ENCODE peak calls at places on chromosome 5, in five cellular contexts. E is astrocyte, F is endothelial cell of umbilical vein, R is mesenchymal stem cell, A is GM23248. K is an unnamed sample.

GRCh38 chr5:108148715-108149139 is 233.2 kb downstream of the FBXL17 start:
- DNase-seq in E (peak; percentile 3), F (peak; percentile 49), R (peak; percentile 44), A (peak; percentile 65), K (peak; percentile 65)

GRCh38 chr5:180799194-180799593 is 3.4 kb downstream of the MGAT1 start:
- DNase-seq in E (no peak), F (no peak), R (no peak), A (no peak), K (no peak)

GRCh38 chr5:1035421-1036405 is 27.1 kb downstream of the NKD2 start:
- DNase-seq in E (no peak), F (no peak), R (no peak), A (no peak), K (no peak)

GRCh38 chr5:179794575-179794974 is 789 bp downstream of the LTC4S start:
- DNase-seq in E (no peak), F (no peak), R (no peak), A (no peak), K (no peak)

GRCh38 chr5:32935292-32935691 is 224.2 kb downstream of the NPR3 start:
- DNase-seq in E (no peak), F (no peak), R (no peak), A (peak; percentile 17), K (peak; percentile 27)

GRCh38 chr5:7576023-7576715 is 180.2 kb downstream of the ADCY2 start:
- DNase-seq in E (no peak), F (no peak), R (no peak), A (no peak), K (no peak)

GRCh38 chr5:39399135-39400036 is 25.4 kb downstream of the DAB2 start:
- DNase-seq in E (peak; percentile 98), F (peak; percentile 76), R (peak; percentile 98), A (peak; percentile 98), K (peak; percentile 98)

GRCh38 chr5:74376187-74376586 is 264.3 kb downstream of the ENC1 start:
- DNase-seq in E (no peak), F (no peak), R (no peak), A (no peak), K (no peak)

GRCh38 chr5:149166128-149166527 is 24.8 kb downstream of the ABLIM3 start:
- DNase-seq in E (peak; percentile 79), F (no peak), R (peak; percentile 32), A (peak; percentile 88), K (no peak)

GRCh38 chr5:168979140-168979539 is 321.8 kb downstream of the SLIT3 start:
- DNase-seq in E (no peak), F (no peak), R (no peak), A (no peak), K (peak; percentile 42)

GRCh38 chr5:35822541-35822940 is 34.1 kb upstream of the IL7R start:
- DNase-seq in E (no peak), F (no peak), R (no peak), A (no peak), K (no peak)

GRCh38 chr5:33136785-33137184 is 304.0 kb upstream of the TARS1 start:
- DNase-seq in E (no peak), F (no peak), R (no peak), A (no peak), K (no peak)

GRCh38 chr5:131541071-131541470 is 94.0 kb downstream of the RAPGEF6 start:
- DNase-seq in E (no peak), F (no peak), R (no peak), A (peak; percentile 13), K (no peak)

GRCh38 chr5:142900926-142901325 is 130.7 kb downstream of the ARHGAP26 start:
- DNase-seq in E (peak; percentile 95), F (no peak), R (peak; percentile 72), A (peak; percentile 52), K (peak; percentile 87)

GRCh38 chr5:149466457-149466972 is 84.7 kb downstream of the CSNK1A1 start:
- DNase-seq in E (peak; percentile 84), F (no peak), R (peak; percentile 94), A (peak; percentile 95), K (no peak)

GRCh38 chr5:102731704-102732103 is 23.4 kb upstream of the PAM start:
- DNase-seq in E (no peak), F (no peak), R (no peak), A (no peak), K (no peak)

GRCh38 chr5:17157916-17158529 is 59.4 kb upstream of the BASP1 start:
- DNase-seq in E (peak; percentile 98), F (peak; percentile 69), R (peak; percentile 96), A (peak; percentile 98), K (peak; percentile 91)

GRCh38 chr5:111734013-111734412 is 23.0 kb downstream of the NREP start:
- DNase-seq in E (peak; percentile 91), F (no peak), R (peak; percentile 85), A (peak; percentile 76), K (peak; percentile 69)

GRCh38 chr5:150710165-150710564 is 9.3 kb upstream of the RBM22 start:
- DNase-seq in E (no peak), F (peak; percentile 36), R (peak; percentile 22), A (peak; percentile 30), K (peak; percentile 5)

GRCh38 chr5:157740211-157740610 is 3.3 kb upstream of the LSM11 start:
- DNase-seq in E (no peak), F (no peak), R (peak; percentile 16), A (peak; percentile 36), K (peak; percentile 38)

GRCh38 chr5:154236-154635 is 37.1 kb upstream of the LRRC14B start:
- DNase-seq in E (no peak), F (peak; percentile 38), R (no peak), A (peak; percentile 19), K (no peak)

GRCh38 chr5:161311965-161312364 is 234.6 kb downstream of the GABRB2 start:
- DNase-seq in E (no peak), F (no peak), R (no peak), A (no peak), K (no peak)

GRCh38 chr5:177447611-177448243 is 1.1 kb downstream of the PRR7 start:
- DNase-seq in E (peak; percentile 60), F (peak; percentile 67), R (peak; percentile 74), A (peak; percentile 83), K (peak; percentile 68)

GRCh38 chr5:170432669-170433068 is 43.5 kb upstream of the KCNMB1 start:
- DNase-seq in E (no peak), F (no peak), R (no peak), A (no peak), K (no peak)

GRCh38 chr5:168965638-168966037 is 335.3 kb downstream of the SLIT3 start:
- DNase-seq in E (no peak), F (no peak), R (no peak), A (no peak), K (no peak)

GRCh38 chr5:159698322-159698721 is 218.0 kb upstream of the ADRA1B start:
- DNase-seq in E (no peak), F (no peak), R (no peak), A (no peak), K (no peak)

GRCh38 chr5:75168026-75168750 is 68.5 kb downstream of the ANKRD31 start:
- DNase-seq in E (no peak), F (no peak), R (no peak), A (no peak), K (no peak)

GRCh38 chr5:154663424-154663823 is 91.8 kb upstream of the LARP1 start:
- DNase-seq in E (no peak), F (no peak), R (no peak), A (no peak), K (no peak)

GRCh38 chr5:105133087-105133486 is 1570.5 kb upstream of the NUDT12 start:
- DNase-seq in E (no peak), F (no peak), R (no peak), A (no peak), K (no peak)

GRCh38 chr5:10304932-10305331 is 2.8 kb downstream of the CMBL start:
- DNase-seq in E (no peak), F (no peak), R (no peak), A (no peak), K (no peak)
- H3K9ac ChIP-seq in E (no peak overlapping the region), F (no peak overlapping the region), R (no peak overlapping the region), A (no peak overlapping the region), K (no peak overlapping the region)

DNA sequence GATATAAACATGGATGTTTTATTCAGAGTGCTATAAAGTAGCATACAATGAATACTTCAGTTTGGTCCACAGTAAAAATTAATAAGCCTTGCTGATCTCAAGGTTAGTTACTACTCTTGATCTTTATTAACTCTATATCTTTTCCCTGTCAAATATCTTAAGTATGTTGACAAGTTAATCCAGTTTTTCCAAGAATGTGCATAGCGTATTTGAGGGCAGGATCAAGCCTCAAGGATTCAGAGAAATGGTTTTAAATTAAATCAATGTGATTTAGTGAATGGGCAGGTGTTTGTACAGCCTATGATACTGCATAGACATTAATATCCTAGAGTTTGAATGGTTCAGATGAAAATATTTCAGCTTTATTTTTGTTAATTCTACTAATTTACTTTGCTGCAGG is 20.7 kb downstream of the MATR3 start:
- DNase-seq in E (no peak), F (no peak), R (no peak), A (no peak), K (no peak)
- H3K36me3 ChIP-seq in E (peaks cover 26% of the 10 kb centered on the region), F (peaks cover 31% of the 10 kb centered on the region), R (peaks cover 20% of the 10 kb centered on the region), A (peaks cover 34% of the 10 kb centered on the region), K (peaks cover 50% of the 10 kb centered on the region)

DNA sequence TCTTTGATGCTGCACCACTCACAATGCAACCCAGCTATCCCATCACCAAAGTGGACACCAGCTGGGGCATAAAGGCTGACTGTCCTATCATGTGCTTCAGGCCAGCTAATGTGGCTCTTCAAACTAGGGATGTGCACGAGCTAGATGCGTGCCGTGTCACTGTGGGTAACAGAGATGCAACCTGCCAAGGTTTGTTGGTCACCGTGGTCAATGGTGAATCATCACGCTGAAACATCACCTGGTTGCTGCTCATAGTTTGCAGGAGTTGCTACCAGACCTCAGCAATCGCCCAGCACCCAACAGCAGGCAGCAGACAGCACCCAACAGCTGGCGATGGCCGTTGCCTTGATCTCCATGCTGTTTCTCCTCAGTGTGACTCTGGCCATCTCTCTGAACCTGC is 2.1 kb upstream of the PCDHGA1 start:
- DNase-seq in E (no peak), F (no peak), R (no peak), A (no peak), K (no peak)
- H3K9me3 ChIP-seq in E (peaks cover 25% of the 10 kb centered on the region), F (no peaks in the 10 kb centered on the region), R (peaks cover 29% of the 10 kb centered on the region), A (no peaks in the 10 kb centered on the region), K (peaks cover 17% of the 10 kb centered on the region)

GRCh38 chr5:62093411-62093810 is 212.6 kb upstream of the KIF2A start:
- DNase-seq in E (no peak), F (no peak), R (no peak), A (no peak), K (no peak)
- H3K9ac ChIP-seq in E (no peak overlapping the region), F (no peak overlapping the region), R (peak overlapping the region; percentile 74), A (peak overlapping the region; percentile 10), K (peak overlapping the region; percentile 35)

DNA sequence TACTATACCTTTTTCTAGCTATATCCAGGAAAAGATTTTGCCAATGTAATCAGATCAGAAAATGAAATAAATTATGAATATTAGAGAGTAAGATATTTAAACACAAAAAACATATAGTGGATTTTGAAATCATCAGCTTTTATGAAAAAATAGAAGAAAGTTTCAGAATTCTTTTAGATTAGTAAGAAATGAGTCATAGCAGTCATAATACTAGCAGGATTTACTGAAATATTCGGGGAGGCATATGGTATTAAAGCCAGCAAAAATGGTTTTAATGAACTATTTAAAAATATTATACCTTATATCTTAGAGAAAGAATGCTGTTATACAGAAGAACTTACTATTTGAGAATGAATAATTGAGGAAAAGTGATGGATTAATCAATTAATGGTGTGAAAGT is 303.6 kb upstream of the NUDT12 start:
- DNase-seq in E (no peak), F (no peak), R (no peak), A (peak; percentile 3), K (peak; percentile 76)
- H3K36me3 ChIP-seq in E (no peaks in the 10 kb centered on the region), F (no peaks in the 10 kb centered on the region), R (no peaks in the 10 kb centered on the region), A (no peaks in the 10 kb centered on the region), K (no peaks in the 10 kb centered on the region)